ENCODE peak calls at places on chromosomes 1 and 21, in five cellular contexts. Z, M, Q, A and L are unnamed samples.

GRCh38 chr1:19315378-19316206 is 3.5 kb downstream of the SLC66A1 start:
- DNase-seq in A (peak; percentile 79), M (no peak), Q (no peak), Z (no peak), L (peak; percentile 70)

GRCh38 chr1:55640708-55641473 is 425.7 kb upstream of the USP24 start:
- DNase-seq in Q (no peak), A (peak; percentile 15), Z (no peak), M (no peak), L (no peak)

GRCh38 chr21:39610705-39611104 is 2.0 kb upstream of the B3GALT5 start:
- DNase-seq in M (peak; percentile 76), A (no peak), Q (peak; percentile 63), Z (no peak), L (no peak)

GRCh38 chr1:8902765-8903164 is 24.3 kb upstream of the ENO1 start:
- DNase-seq in Z (no peak), M (no peak), Q (no peak), A (no peak), L (peak; percentile 34)

GRCh38 chr1:156691665-156692408 is 13.5 kb downstream of the CRABP2 start:
- DNase-seq in Z (no peak), M (no peak), Q (no peak), A (peak; percentile 50), L (peak; percentile 47)

GRCh38 chr1:94974824-94975223 is 47.9 kb upstream of the CNN3 start:
- DNase-seq in M (no peak), Z (no peak), Q (no peak), A (peak; percentile 94), L (peak; percentile 94)

GRCh38 chr1:206021796-206022365 is 1.8 kb downstream of the CTSE start:
- DNase-seq in M (no peak), Q (no peak), Z (no peak), A (no peak), L (peak; percentile 63)

GRCh38 chr1:151534662-151535278 is 5.3 kb upstream of the TUFT1 start:
- DNase-seq in Z (no peak), A (peak; percentile 62), Q (no peak), M (peak; percentile 80), L (peak; percentile 67)

GRCh38 chr1:22739648-22740385 is 29.2 kb downstream of the EPHB2 start:
- DNase-seq in M (no peak), Z (no peak), Q (no peak), A (peak; percentile 92), L (peak; percentile 94)

GRCh38 chr1:116268211-116268610 is 104.8 kb upstream of the ATP1A1 start:
- DNase-seq in A (no peak), Q (no peak), M (no peak), Z (no peak), L (no peak)

GRCh38 chr1:229570891-229571516 is 12.5 kb upstream of the ABCB10 start:
- DNase-seq in A (no peak), M (no peak), Z (no peak), Q (no peak), L (no peak)

GRCh38 chr21:44462834-44463200 is 7.5 kb downstream of the LRRC3 start:
- DNase-seq in M (no peak), Z (no peak), Q (no peak), A (no peak), L (no peak)

GRCh38 chr1:222370911-222371717 is 176.8 kb downstream of the HHIPL2 start:
- DNase-seq in A (peak; percentile 88), M (no peak), Z (no peak), Q (no peak), L (peak; percentile 99)

GRCh38 chr1:157201767-157202166 is 63.6 kb upstream of the ETV3 start:
- DNase-seq in Q (no peak), A (no peak), M (no peak), Z (no peak), L (no peak)

GRCh38 chr21:38236232-38236631 is 20.6 kb upstream of the KCNJ15 start:
- DNase-seq in Q (no peak), M (no peak), Z (no peak), A (peak; percentile 25), L (no peak)
- H3K14ac ChIP-seq in Q (no peak overlapping the region), M (no peak overlapping the region), Z (no peak overlapping the region), A (no peak overlapping the region), L (no peak overlapping the region)

GRCh38 chr1:92298573-92299476 is at the start of the genes GLMN and RPAP2:
- DNase-seq in Z (peak; percentile 85), M (peak; percentile 84), Q (peak; percentile 46), A (peak; percentile 91), L (peak; percentile 81)
- H3K4ac ChIP-seq in Z (peak within 1 kb of the TSS; percentile 76), M (no peak within 1 kb of the TSS), Q (peak within 1 kb of the TSS; percentile 69), A (peak within 1 kb of the TSS; percentile 86), L (peak within 1 kb of the TSS; percentile 64)

GRCh38 chr1:5991784-5992033 is 516 bp downstream of the NPHP4 start:
- DNase-seq in M (no peak), Z (no peak), A (no peak), Q (no peak), L (no peak)
- H3K14ac ChIP-seq in M (no peak overlapping the region), Z (no peak overlapping the region), A (no peak overlapping the region), Q (no peak overlapping the region), L (no peak overlapping the region)

DNA sequence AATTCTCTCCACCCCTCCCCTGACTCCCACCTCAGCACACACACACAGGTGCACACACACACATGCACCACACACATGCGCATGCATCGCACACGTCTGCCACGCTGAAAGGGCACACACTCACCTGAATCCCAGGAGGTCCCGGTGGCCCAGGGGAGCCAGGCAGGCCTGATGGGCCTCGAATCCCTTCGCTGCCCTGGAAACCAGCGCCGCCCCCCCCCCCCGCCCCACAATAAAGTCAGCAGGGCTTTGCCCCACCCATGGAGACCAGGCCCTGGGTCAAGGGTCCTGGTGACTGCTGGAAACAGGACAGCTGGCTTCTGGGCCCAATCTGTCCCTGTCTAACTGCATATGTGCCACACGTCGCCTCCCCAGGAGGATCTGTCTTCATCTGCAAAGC is 17.8 kb upstream of the PEF1 start:
- DNase-seq in Z (no peak), M (no peak), A (no peak), Q (no peak), L (no peak)
- H3K4ac ChIP-seq in Z (no peak overlapping the region), M (no peak overlapping the region), A (no peak overlapping the region), Q (no peak overlapping the region), L (no peak overlapping the region)

GRCh38 chr1:68376441-68376840 is 73.3 kb downstream of the RPE65 start:
- DNase-seq in Q (no peak), Z (no peak), A (no peak), M (no peak), L (no peak)

GRCh38 chr1:68375919-68376318 is 73.8 kb downstream of the RPE65 start:
- DNase-seq in Z (no peak), Q (no peak), A (no peak), M (no peak), L (peak; percentile 33)

GRCh38 chr1:68372487-68372886 is 77.3 kb downstream of the RPE65 start:
- DNase-seq in Z (no peak), A (no peak), Q (no peak), M (no peak), L (no peak)

GRCh38 chr1:68370101-68370915 is 79.4 kb downstream of the RPE65 start:
- DNase-seq in Q (no peak), Z (no peak), A (no peak), M (no peak), L (no peak)

GRCh38 chr1:68373173-68373572 is 76.6 kb downstream of the RPE65 start:
- DNase-seq in A (no peak), Q (no peak), Z (no peak), M (no peak), L (no peak)
- H3K14ac ChIP-seq in A (no peak overlapping the region), Q (no peak overlapping the region), Z (no peak overlapping the region), M (no peak overlapping the region), L (no peak overlapping the region)

GRCh38 chr1:26089125-26089524 is 21.7 kb upstream of the TRIM63 start:
- DNase-seq in Q (no peak), M (no peak), A (no peak), Z (no peak), L (no peak)

GRCh38 chr1:26094076-26094669 is 17.5 kb upstream of the PDIK1L start:
- DNase-seq in Q (no peak), A (no peak), M (peak; percentile 67), Z (no peak), L (peak; percentile 12)

GRCh38 chr1:26090893-26091292 is 20.7 kb upstream of the PDIK1L start:
- DNase-seq in A (no peak), M (no peak), Q (no peak), Z (no peak), L (no peak)

GRCh38 chr1:26094677-26095383 is 16.8 kb upstream of the PDIK1L start:
- DNase-seq in M (peak; percentile 92), A (peak; percentile 42), Z (no peak), Q (peak; percentile 38), L (no peak)

GRCh38 chr1:26092422-26092821 is 19.2 kb upstream of the PDIK1L start:
- DNase-seq in A (no peak), Z (no peak), M (no peak), Q (no peak), L (no peak)
- H3K4ac ChIP-seq in A (no peak overlapping the region), Z (no peak overlapping the region), M (no peak overlapping the region), Q (no peak overlapping the region), L (no peak overlapping the region)

GRCh38 chr1:172357753-172358152 is 62.7 kb upstream of the C1orf105 start:
- DNase-seq in M (no peak), A (peak; percentile 25), Q (no peak), Z (no peak), L (no peak)
- H3K14ac ChIP-seq in M (no peak overlapping the region), A (peak overlapping the region; percentile 81), Q (no peak overlapping the region), Z (no peak overlapping the region), L (peak overlapping the region; percentile 8)

DNA sequence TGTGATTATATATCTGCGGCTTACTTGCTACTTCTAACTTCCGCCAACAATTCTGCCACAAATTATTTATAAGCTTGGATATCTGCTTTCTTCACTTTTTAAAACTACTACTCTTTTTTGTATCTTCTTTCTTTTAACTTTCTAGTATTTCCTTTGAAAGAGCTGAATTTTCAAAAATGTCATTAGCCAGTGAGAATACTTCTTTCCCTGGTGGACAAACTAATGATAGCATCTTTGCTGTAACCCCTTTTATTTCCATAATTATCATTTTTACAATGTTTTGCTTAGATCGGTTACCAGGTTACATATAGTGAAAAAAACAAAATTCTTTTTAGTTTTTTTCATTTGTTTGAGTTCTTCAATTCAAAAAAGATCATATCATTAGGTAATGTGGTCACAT is 355.9 kb upstream of the ADGRL4 start:
- DNase-seq in A (no peak), M (no peak), Q (no peak), Z (no peak), L (no peak)
- H3K4ac ChIP-seq in A (no peak overlapping the region), M (no peak overlapping the region), Q (no peak overlapping the region), Z (no peak overlapping the region), L (no peak overlapping the region)

GRCh38 chr1:153727463-153728304 is at the start of gene INTS3:
- DNase-seq in Z (peak; percentile 100), M (peak; percentile 100), A (peak; percentile 100), Q (peak; percentile 99), L (peak; percentile 100)
- H3K14ac ChIP-seq in Z (no peak within 1 kb of the TSS), M (peak within 1 kb of the TSS; percentile 77), A (peak within 1 kb of the TSS; percentile 82), Q (no peak within 1 kb of the TSS), L (peak within 1 kb of the TSS; percentile 100)

GRCh38 chr1:237124856-237125462 is 83.0 kb downstream of the RYR2 start:
- DNase-seq in Z (no peak), Q (no peak), M (no peak), A (no peak), L (no peak)

GRCh38 chr1:237120683-237121082 is 78.7 kb downstream of the RYR2 start:
- DNase-seq in A (no peak), Z (no peak), Q (no peak), M (no peak), L (no peak)

GRCh38 chr1:237126180-237126579 is 84.2 kb downstream of the RYR2 start:
- DNase-seq in Z (no peak), A (no peak), Q (no peak), M (no peak), L (no peak)
- H3K4ac ChIP-seq in Z (no peak overlapping the region), A (no peak overlapping the region), Q (no peak overlapping the region), M (no peak overlapping the region), L (no peak overlapping the region)